ENCODE peak calls at places on chromosomes 16 and 17, in ten cellular contexts. P is RWPE2, B is Peyer's patch, E is A549, H is breast epithelium, K is heart right ventricle, Z is upper lobe of right lung, U is transverse colon, W is IMR-90, X is left lung. T is an unnamed sample.

GRCh38 chr17:28992202-28992601 is 13.6 kb downstream of the SEZ6 start:
- DNase-seq in P (no peak), B (no peak), E (no peak), H (no peak), K (no peak), Z (no peak), U (no peak), W (no peak), X (no peak), T (no peak)

GRCh38 chr16:844638-845348 is 44.3 kb upstream of the GNG13 start:
- DNase-seq in P (peak; percentile 55), B (no peak), E (no peak), H (no peak), K (no peak), Z (no peak), U (no peak), W (no peak), X (peak; percentile 81), T (no peak)

GRCh38 chr17:28174352-28175046 is 132.0 kb downstream of the NLK start:
- DNase-seq in P (no peak), B (no peak), E (no peak), H (no peak), K (no peak), Z (no peak), U (no peak), W (no peak), X (no peak), T (no peak)

GRCh38 chr17:9072626-9073339 is 51.5 kb downstream of the NTN1 start:
- DNase-seq in P (no peak), B (no peak), E (no peak), H (peak; percentile 69), K (peak; percentile 76), Z (no peak), U (peak; percentile 35), W (no peak), X (no peak), T (peak; percentile 53)

GRCh38 chr16:80197790-80198201 is 343.0 kb upstream of the DYNLRB2 start:
- DNase-seq in P (peak; percentile 80), B (no peak), E (peak; percentile 36), H (no peak), K (no peak), Z (no peak), U (no peak), W (peak; percentile 93), X (no peak), T (no peak)

GRCh38 chr17:39676198-39676819 is 8.1 kb downstream of the PNMT start:
- DNase-seq in P (no peak), B (peak; percentile 78), E (no peak), H (peak; percentile 85), K (peak; percentile 69), Z (peak; percentile 91), U (peak; percentile 81), W (no peak), X (peak; percentile 88), T (peak; percentile 89)

GRCh38 chr16:77834600-77834963 is 46.2 kb downstream of the VAT1L start:
- DNase-seq in P (no peak), B (no peak), E (no peak), H (no peak), K (no peak), Z (no peak), U (no peak), W (peak; percentile 97), X (no peak), T (no peak)

GRCh38 chr16:86026136-86026905 is 127.4 kb downstream of the IRF8 start:
- DNase-seq in P (peak; percentile 52), B (peak; percentile 64), E (no peak), H (no peak), K (no peak), Z (peak; percentile 52), U (peak; percentile 34), W (no peak), X (no peak), T (no peak)

DNA sequence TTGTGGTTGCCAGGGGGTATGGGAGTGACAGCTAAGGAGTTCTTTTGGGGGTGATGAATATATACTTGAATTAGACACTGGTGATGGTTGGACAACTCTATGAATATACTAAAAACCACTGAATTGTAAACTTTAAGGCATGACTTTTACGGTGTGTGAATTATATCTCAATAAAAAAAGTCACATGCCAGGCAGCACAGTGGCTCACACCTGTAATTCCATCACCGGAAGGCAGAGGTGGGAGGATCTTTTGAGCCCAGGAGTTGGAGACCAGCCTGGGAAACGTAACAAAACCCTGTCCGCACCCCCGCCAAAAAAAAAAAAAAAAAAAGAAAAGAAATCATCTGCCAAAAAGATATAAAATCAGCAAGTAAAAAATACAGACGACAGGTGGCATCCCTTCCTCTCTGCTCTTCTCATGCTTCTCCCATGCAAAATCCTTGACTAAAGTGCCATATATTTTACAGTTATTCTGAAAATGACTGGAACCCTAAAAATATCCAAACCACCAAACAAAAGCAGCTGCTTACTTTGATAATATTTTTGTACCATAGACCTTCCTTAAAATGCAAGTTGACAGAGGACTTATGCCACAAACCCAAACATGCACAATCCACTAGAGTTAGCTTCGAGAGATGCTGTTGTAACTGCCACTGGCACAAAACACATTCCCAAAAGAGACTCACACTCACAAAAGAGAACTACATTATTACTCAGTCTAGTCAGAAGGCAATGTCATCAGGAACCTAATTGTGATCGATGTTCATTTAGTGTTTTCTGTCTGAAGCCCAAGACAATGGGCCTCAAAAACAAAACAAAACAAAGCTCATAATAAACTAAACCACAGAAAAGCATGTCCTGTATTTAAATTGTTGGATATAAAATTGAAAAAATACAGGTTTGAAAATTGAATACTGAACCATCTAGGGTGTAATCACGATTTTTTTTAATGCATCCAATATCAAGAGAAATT is 2.5 kb downstream of the CRLF3 start:
- DNase-seq in P (no peak), B (peak; percentile 7), E (no peak), H (no peak), K (no peak), Z (no peak), U (no peak), W (no peak), X (no peak), T (no peak)
- TF ChIP-seq CTCF in P (no peak), B (no peak), E (peak; percentile 11), H (no peak), K (no peak), Z (no peak), U (no peak), W (no peak), X (no peak), T (no peak)

DNA sequence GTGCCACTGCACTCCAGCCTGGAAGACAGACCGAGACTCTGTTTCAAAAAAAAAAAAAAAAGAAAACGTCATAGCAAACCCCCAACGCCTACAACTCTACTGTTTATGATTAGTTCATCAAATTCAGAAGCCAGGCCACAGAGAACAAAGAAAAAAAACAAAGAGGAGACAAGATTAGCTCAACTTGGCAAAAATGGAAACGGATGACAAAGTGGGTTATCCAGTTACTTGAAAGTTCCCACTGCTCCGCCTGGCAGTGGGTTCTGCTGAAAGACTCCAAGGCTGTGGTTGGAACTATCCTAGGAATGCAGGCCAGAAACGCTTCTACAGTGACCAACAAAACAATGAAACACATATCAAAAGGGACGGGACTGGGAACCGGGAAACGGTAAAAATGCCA is 53.1 kb downstream of the MRM3 start:
- DNase-seq in P (no peak), B (no peak), E (no peak), H (peak; percentile 84), K (no peak), Z (no peak), U (no peak), W (peak; percentile 95), X (no peak), T (no peak)
- H3K27ac ChIP-seq in P (no peak overlapping the region), B (no peak overlapping the region), E (no peak overlapping the region), H (no peak overlapping the region), K (no peak overlapping the region), Z (no peak overlapping the region), U (peak overlapping the region; percentile 69), W (no peak overlapping the region), X (no peak overlapping the region), T (no peak overlapping the region)

GRCh38 chr16:11084484-11085024 is 140.2 kb downstream of the CLEC16A start:
- DNase-seq in P (no peak), B (no peak), E (no peak), H (no peak), K (no peak), Z (no peak), U (no peak), W (peak; percentile 97), X (no peak), T (no peak)

GRCh38 chr16:11082108-11082859 is 137.9 kb downstream of the CLEC16A start:
- DNase-seq in P (no peak), B (no peak), E (no peak), H (no peak), K (no peak), Z (no peak), U (no peak), W (no peak), X (no peak), T (no peak)

GRCh38 chr16:11087691-11088431 is 143.5 kb downstream of the CLEC16A start:
- DNase-seq in P (no peak), B (no peak), E (no peak), H (no peak), K (no peak), Z (no peak), U (no peak), W (peak; percentile 57), X (no peak), T (no peak)

GRCh38 chr16:11082860-11083388 is 138.6 kb downstream of the CLEC16A start:
- DNase-seq in P (no peak), B (no peak), E (no peak), H (no peak), K (no peak), Z (no peak), U (no peak), W (no peak), X (no peak), T (no peak)

GRCh38 chr16:11085025-11085485 is 140.7 kb downstream of the CLEC16A start:
- DNase-seq in P (no peak), B (no peak), E (no peak), H (no peak), K (no peak), Z (no peak), U (no peak), W (peak; percentile 47), X (no peak), T (no peak)
- H3K4me1 ChIP-seq in P (no peaks in the 10 kb centered on the region), B (peaks cover 10% of the 10 kb centered on the region), E (no peaks in the 10 kb centered on the region), H (no peaks in the 10 kb centered on the region), K (peaks cover 13% of the 10 kb centered on the region), Z (peaks cover 12% of the 10 kb centered on the region), U (peaks cover 35% of the 10 kb centered on the region), W (peaks cover 51% of the 10 kb centered on the region), X (peaks cover 5% of the 10 kb centered on the region), T (peaks cover 16% of the 10 kb centered on the region)

GRCh38 chr17:57034807-57035754 is 50.0 kb upstream of the AKAP1 start:
- DNase-seq in P (no peak), B (peak; percentile 63), E (no peak), H (peak; percentile 57), K (no peak), Z (peak; percentile 70), U (peak; percentile 42), W (no peak), X (no peak), T (peak; percentile 62)

GRCh38 chr17:57038486-57038885 is 46.6 kb upstream of the AKAP1 start:
- DNase-seq in P (no peak), B (no peak), E (no peak), H (no peak), K (no peak), Z (no peak), U (no peak), W (no peak), X (no peak), T (no peak)

GRCh38 chr17:57040571-57040970 is 44.5 kb upstream of the AKAP1 start:
- DNase-seq in P (no peak), B (no peak), E (no peak), H (no peak), K (no peak), Z (no peak), U (no peak), W (no peak), X (no peak), T (no peak)

GRCh38 chr17:57035971-57036481 is 49.0 kb upstream of the AKAP1 start:
- DNase-seq in P (no peak), B (no peak), E (no peak), H (peak; percentile 87), K (peak; percentile 46), Z (no peak), U (peak; percentile 80), W (no peak), X (no peak), T (no peak)

DNA sequence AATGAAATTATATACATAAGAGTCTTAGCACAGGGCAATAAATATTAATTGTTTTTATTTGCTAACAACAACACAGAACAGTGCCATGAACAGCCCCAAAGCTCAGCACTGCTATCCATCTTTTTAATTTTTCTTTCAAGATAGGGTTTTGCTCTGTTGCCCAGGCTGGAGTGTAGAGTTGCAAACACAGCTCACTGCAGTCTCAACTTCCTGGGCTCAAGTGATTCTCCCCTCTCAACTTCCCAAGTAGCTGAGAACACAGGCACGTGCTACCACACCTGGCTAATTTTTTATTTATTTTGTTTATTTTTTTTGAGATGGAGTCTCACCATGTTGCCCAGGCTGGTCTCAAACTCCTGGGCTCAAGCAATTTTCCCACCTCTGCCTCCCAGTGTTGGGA is 47.6 kb upstream of the AKAP1 start:
- DNase-seq in P (no peak), B (no peak), E (no peak), H (no peak), K (no peak), Z (no peak), U (no peak), W (no peak), X (no peak), T (no peak)
- TF ChIP-seq CTCF in P (no peak), B (no peak), E (no peak), H (no peak), K (no peak), Z (no peak), U (no peak), W (no peak), X (no peak), T (no peak)